ENCODE peak calls at places on chromosomes 6 and 20, in nine cellular contexts. P, S, T, I, B, Y, C, F and L are unnamed samples.

GRCh38 chr6:33432546-33432945 is 12.7 kb downstream of the SYNGAP1 start:
- DNase-seq in C (no peak), F (no peak), B (peak), S (no peak), T (peak), Y (no peak), P (no peak), I (no peak), L (no peak)

GRCh38 chr6:164870175-164870574 is 439.2 kb downstream of the C6orf118 start:
- DNase-seq in I (no peak), Y (no peak), C (no peak), T (no peak), P (no peak), F (no peak), S (no peak), B (no peak), L (no peak)

GRCh38 chr6:16391451-16391912 is 153.1 kb downstream of the GMPR start:
- DNase-seq in I (no peak), T (no peak), S (peak), F (no peak), C (no peak), Y (no peak), B (no peak), P (peak), L (no peak)

GRCh38 chr6:106119991-106120390 is 33.9 kb downstream of the PRDM1 start:
- DNase-seq in Y (no peak), P (no peak), B (no peak), F (no peak), C (no peak), T (no peak), I (no peak), S (no peak), L (no peak)

GRCh38 chr6:39568896-39569295 is 156.3 kb downstream of the KIF6 start:
- DNase-seq in Y (no peak), P (peak), F (no peak), I (no peak), C (no peak), S (peak), T (no peak), B (no peak), L (peak)

GRCh38 chr20:50540620-50541605 is 30.7 kb downstream of the PTPN1 start:
- DNase-seq in P (peak), C (peak), F (no peak), B (no peak), I (no peak), S (peak), Y (no peak), T (no peak), L (peak)

GRCh38 chr20:40442181-40442963 is 246.7 kb downstream of the MAFB start:
- DNase-seq in F (no peak), Y (no peak), T (peak), C (no peak), I (no peak), P (no peak), S (peak), B (peak), L (no peak)

GRCh38 chr6:31332637-31333602 is 24.1 kb downstream of the HLA-B start:
- DNase-seq in C (no peak), F (no peak), I (no peak), Y (peak), P (no peak), B (no peak), T (no peak), S (no peak), L (no peak)

GRCh38 chr20:17747431-17747846 is 47.7 kb downstream of the BANF2 start:
- DNase-seq in T (no peak), F (no peak), C (no peak), S (peak), B (no peak), Y (no peak), P (peak), I (no peak), L (peak)

GRCh38 chr6:166997768-166998255 is 1.4 kb upstream of the CEP43 start:
- DNase-seq in I (peak), C (peak), P (peak), Y (peak), B (peak), S (peak), F (no peak), T (peak), L (peak)

GRCh38 chr20:56579261-56579660 is 46.2 kb downstream of the FAM209B start:
- DNase-seq in S (no peak), I (no peak), Y (no peak), C (no peak), P (no peak), B (no peak), F (no peak), T (no peak), L (no peak)

GRCh38 chr6:131443514-131443913 is 129.5 kb upstream of the ARG1 start:
- DNase-seq in S (no peak), C (no peak), B (no peak), F (no peak), Y (peak), T (no peak), I (no peak), P (no peak), L (no peak)

GRCh38 chr6:51792273-51793030 is 295.0 kb downstream of the PKHD1 start:
- DNase-seq in B (no peak), F (no peak), I (no peak), Y (no peak), S (no peak), P (no peak), C (no peak), T (no peak), L (no peak)

GRCh38 chr20:46959081-46959692 is 64.5 kb downstream of the EYA2 start:
- DNase-seq in Y (no peak), T (no peak), C (no peak), P (peak), B (no peak), I (no peak), F (no peak), S (peak), L (peak)

GRCh38 chr6:107560657-107561056 is 70.7 kb downstream of the SOBP start:
- DNase-seq in B (no peak), I (peak), P (peak), S (peak), Y (no peak), F (no peak), C (no peak), T (no peak), L (peak)

GRCh38 chr20:62405108-62405980 is 1.7 kb downstream of the CABLES2 start:
- DNase-seq in S (peak), I (peak), T (peak), P (peak), F (peak), C (peak), Y (no peak), B (peak), L (peak)

GRCh38 chr6:98574991-98575390 is 259.4 kb upstream of the POU3F2 start:
- DNase-seq in F (no peak), B (peak), S (no peak), Y (no peak), I (no peak), P (no peak), T (no peak), C (no peak), L (no peak)

GRCh38 chr6:148223424-148223842 is 119.2 kb upstream of the SASH1 start:
- DNase-seq in P (peak), F (no peak), C (no peak), I (no peak), B (no peak), S (peak), T (no peak), Y (no peak), L (no peak)

GRCh38 chr6:24891004-24891403 is 44.8 kb downstream of the RIPOR2 start:
- DNase-seq in P (no peak), F (no peak), S (no peak), B (no peak), I (no peak), Y (no peak), T (no peak), C (no peak), L (no peak)

GRCh38 chr6:111484655-111484974 is 1.6 kb upstream of the REV3L start:
- DNase-seq in I (no peak), T (peak), C (no peak), Y (peak), S (peak), P (peak), B (no peak), F (no peak), L (no peak)

GRCh38 chr6:24581084-24581669 is 64.8 kb downstream of the KIAA0319 start:
- DNase-seq in B (peak), P (peak), Y (peak), S (peak), F (peak), T (peak), I (peak), C (peak), L (peak)

GRCh38 chr6:90319044-90319443 is 22.4 kb upstream of the BACH2 start:
- DNase-seq in P (peak), Y (no peak), T (no peak), B (no peak), C (no peak), S (peak), F (no peak), I (no peak), L (no peak)

GRCh38 chr20:13422637-13423036 is 201.6 kb downstream of the ISM1 start:
- DNase-seq in B (no peak), C (no peak), Y (no peak), F (no peak), S (no peak), I (no peak), T (no peak), P (peak), L (no peak)

GRCh38 chr6:126300735-126301134 is 39.2 kb upstream of the CENPW start:
- DNase-seq in P (no peak), C (no peak), I (no peak), S (no peak), F (no peak), Y (no peak), T (no peak), B (no peak), L (no peak)

GRCh38 chr6:121442591-121442990 is 7.1 kb downstream of the GJA1 start:
- DNase-seq in Y (no peak), I (no peak), S (no peak), C (no peak), T (no peak), P (no peak), F (no peak), B (no peak), L (no peak)

GRCh38 chr6:4259391-4259790 is 124.0 kb upstream of the ECI2 start:
- DNase-seq in S (no peak), C (no peak), I (no peak), P (no peak), B (no peak), T (no peak), Y (no peak), F (no peak), L (no peak)

DNA sequence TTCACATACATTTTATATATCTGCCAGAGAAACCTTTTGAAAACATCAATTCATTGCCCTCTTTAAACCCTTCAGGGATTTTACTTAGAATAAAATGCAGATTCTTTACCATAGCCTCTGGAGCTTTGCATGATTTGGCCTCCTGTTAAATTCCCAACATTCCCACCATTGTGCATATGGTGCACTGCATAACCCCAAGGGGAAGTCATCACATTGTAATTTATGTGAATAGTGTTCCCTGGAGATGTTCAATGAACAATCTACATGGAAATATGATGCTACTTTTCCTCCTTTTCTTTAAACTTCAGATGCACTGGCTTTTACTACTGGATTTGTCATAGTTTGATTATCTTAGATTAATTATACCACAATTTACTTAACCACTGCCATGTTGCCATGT is 94.7 kb downstream of the PHF3 start:
- DNase-seq in C (no peak), I (no peak), B (no peak), Y (no peak), P (peak), S (no peak), F (no peak), T (no peak), L (no peak)
- H3K4me3 ChIP-seq in C (no peak), I (no peak), B (no peak), Y (no peak), P (no peak), S (no peak), F (no peak), T (no peak), L (no peak)

DNA sequence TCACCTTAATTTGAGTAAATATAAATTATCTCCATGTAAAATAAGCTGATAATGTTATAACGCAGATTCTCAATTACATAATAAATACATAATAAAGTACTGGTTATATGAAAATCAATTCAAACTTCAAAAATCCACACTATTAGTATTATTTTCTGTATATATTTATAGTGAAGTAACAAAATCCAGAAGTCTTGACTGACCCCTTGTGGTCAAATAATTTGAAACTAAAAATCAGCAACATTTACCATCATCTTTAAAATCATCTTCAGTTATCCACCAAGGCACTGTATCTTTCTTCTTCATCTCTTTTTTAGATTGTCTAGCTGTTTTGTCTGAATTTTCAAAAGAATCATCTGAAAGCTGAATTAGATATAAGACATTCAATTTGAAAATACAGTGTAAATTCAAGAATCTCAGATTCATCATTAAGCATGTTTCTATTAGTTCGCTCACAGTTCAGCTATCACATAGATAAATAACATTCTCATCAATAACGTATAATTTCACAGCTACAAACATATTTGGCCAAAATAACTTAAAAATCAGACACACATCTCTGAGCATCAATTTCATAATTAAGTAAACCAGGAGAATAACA is 6.5 kb downstream of the CEP162 start:
- DNase-seq in Y (no peak), P (peak), T (no peak), B (peak), I (no peak), C (no peak), S (peak), F (no peak), L (peak)
- TF ChIP-seq CTCF in Y (peak), P (peak), T (peak), B (peak), I (no peak), C (no peak), S (peak), F (peak), L (no peak)

GRCh38 chr6:56693246-56693607 is 50.5 kb upstream of the DST start:
- DNase-seq in F (peak), B (no peak), P (peak), T (no peak), C (peak), Y (no peak), I (peak), S (peak), L (peak)

GRCh38 chr6:56691201-56691595 is 48.5 kb upstream of the DST start:
- DNase-seq in I (no peak), P (no peak), C (no peak), B (no peak), F (no peak), T (no peak), Y (no peak), S (no peak), L (no peak)

GRCh38 chr6:56693988-56694387 is 51.3 kb upstream of the DST start:
- DNase-seq in I (no peak), F (no peak), C (no peak), Y (no peak), P (no peak), S (no peak), T (no peak), B (no peak), L (no peak)

GRCh38 chr6:56690519-56691200 is 48.0 kb upstream of the DST start:
- DNase-seq in S (peak), B (no peak), I (no peak), F (no peak), Y (no peak), P (peak), C (no peak), T (no peak), L (peak)

GRCh38 chr6:56692586-56693245 is 50.0 kb upstream of the DST start:
- DNase-seq in C (no peak), B (no peak), Y (no peak), I (no peak), S (peak), T (no peak), P (peak), F (no peak), L (no peak)
- H3K4me3 ChIP-seq in C (no peak), B (no peak), Y (no peak), I (peak), S (peak), T (no peak), P (peak), F (peak), L (no peak)

GRCh38 chr6:56640374-56640773 is 2.3 kb downstream of the DST start:
- DNase-seq in B (no peak), S (no peak), I (no peak), F (no peak), T (no peak), P (no peak), C (no peak), Y (no peak), L (no peak)

GRCh38 chr6:56643379-56644089 is 845 bp upstream of the DST start:
- DNase-seq in F (no peak), I (no peak), P (no peak), T (no peak), S (no peak), B (no peak), Y (no peak), C (no peak), L (no peak)

GRCh38 chr6:56638760-56639159 is 3.9 kb downstream of the DST start:
- DNase-seq in F (no peak), C (no peak), P (no peak), S (no peak), B (no peak), I (no peak), T (no peak), Y (no peak), L (no peak)

GRCh38 chr6:56642366-56643261 is at the start of gene DST:
- DNase-seq in I (no peak), Y (no peak), F (no peak), T (no peak), B (no peak), P (peak), S (peak), C (no peak), L (peak)

DNA sequence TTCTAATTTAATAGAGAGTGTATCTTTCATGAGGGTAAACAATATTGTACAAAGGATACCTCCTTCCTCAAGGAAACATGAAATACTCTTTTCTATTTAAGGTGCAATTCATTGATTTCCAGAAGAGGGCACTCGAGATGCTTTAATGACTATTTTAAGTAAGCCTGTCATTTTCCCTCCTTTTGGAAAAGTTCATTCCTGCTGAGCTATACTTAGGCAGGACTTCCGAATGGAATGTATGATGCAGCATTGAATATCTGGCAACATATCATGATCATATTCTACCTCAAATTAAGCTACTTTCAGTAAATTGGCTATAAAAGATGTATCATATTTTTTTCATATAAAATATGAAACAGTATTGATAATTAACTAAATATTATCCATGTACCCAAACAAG is 5.0 kb downstream of the DST start:
- DNase-seq in B (peak), S (peak), I (no peak), C (no peak), T (no peak), F (no peak), Y (no peak), P (peak), L (peak)
- TF ChIP-seq CTCF in B (peak), S (peak), I (peak), C (peak), T (peak), F (peak), Y (peak), P (peak), L (peak)

DNA sequence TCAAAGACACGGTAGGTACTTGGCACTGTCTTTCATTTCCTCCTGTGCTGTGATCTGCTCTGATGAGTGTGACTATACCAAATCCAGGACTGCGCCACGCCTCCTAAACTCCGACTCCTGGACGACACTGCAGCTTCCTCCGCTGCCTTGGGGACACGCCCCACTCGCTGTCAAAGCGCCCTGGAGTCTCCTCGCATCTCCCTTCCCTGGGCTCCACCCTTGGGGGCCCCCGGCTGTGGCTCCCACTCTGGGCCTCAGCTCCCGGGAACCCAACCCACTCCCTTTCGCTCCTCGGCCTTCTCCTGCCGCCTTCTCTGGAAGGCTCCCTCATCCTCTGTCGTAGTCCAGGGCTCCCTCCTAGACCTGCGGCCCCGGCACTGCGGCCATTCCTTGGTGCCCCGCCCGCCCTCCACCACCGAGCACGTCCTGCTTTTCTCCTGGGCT is 61.2 kb downstream of the RSPH3 start:
- DNase-seq in T (peak), Y (no peak), C (no peak), P (no peak), F (no peak), S (no peak), B (no peak), I (no peak), L (no peak)
- H3K4me3 ChIP-seq in T (no peak), Y (no peak), C (no peak), P (no peak), F (no peak), S (no peak), B (no peak), I (peak), L (no peak)

DNA sequence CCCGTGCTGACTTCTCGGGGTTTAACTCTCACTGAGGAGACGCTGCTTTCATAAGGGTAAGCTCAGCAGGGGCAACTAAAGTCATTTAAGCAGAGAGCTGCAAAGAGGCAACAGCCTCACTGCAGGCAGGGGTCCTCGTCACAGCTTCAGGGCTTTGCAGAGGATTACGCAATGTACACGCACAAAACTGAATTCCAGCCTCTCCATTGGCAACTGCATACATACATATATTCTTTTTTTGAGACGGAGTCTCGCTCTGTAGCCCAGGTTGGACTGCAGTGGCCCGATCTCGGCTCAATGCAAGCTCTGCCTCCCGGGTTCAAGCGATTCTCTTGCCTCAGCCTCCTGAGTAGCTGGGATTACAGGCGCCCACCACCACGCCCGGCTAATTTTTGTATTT is 2.4 kb downstream of the GMEB2 start:
- DNase-seq in Y (peak), F (no peak), C (no peak), I (no peak), T (peak), P (peak), S (peak), B (no peak), L (no peak)
- TF ChIP-seq CTCF in Y (peak), F (no peak), C (no peak), I (no peak), T (no peak), P (peak), S (peak), B (no peak), L (peak)

GRCh38 chr6:116513224-116513875 is 1.9 kb downstream of the CALHM5 start:
- DNase-seq in F (no peak), T (no peak), B (no peak), S (no peak), Y (no peak), C (no peak), I (no peak), P (no peak), L (no peak)

GRCh38 chr6:116511424-116512131 is at the start of gene CALHM5:
- DNase-seq in Y (no peak), T (peak), B (no peak), I (peak), S (peak), F (peak), P (peak), C (peak), L (peak)

GRCh38 chr6:116514103-116514502 is 2.7 kb downstream of the CALHM5 start:
- DNase-seq in B (no peak), S (no peak), I (no peak), P (no peak), C (no peak), Y (no peak), T (no peak), F (no peak), L (no peak)

GRCh38 chr6:116512155-116512559 is 718 bp downstream of the CALHM5 start:
- DNase-seq in S (no peak), F (no peak), B (no peak), C (no peak), P (no peak), I (no peak), T (no peak), Y (no peak), L (no peak)

GRCh38 chr6:116512709-116513108 is 1.3 kb downstream of the CALHM5 start:
- DNase-seq in T (no peak), Y (no peak), C (no peak), F (no peak), P (no peak), I (no peak), B (no peak), S (no peak), L (no peak)
- H3K4me3 ChIP-seq in T (peak), Y (no peak), C (no peak), F (peak), P (peak), I (peak), B (peak), S (peak), L (peak)

GRCh38 chr6:130037207-130037811 is 18.9 kb downstream of the L3MBTL3 start:
- DNase-seq in C (no peak), Y (no peak), B (peak), F (no peak), S (peak), T (no peak), P (no peak), I (no peak), L (no peak)
- TF ChIP-seq CTCF in C (no peak), Y (peak), B (peak), F (no peak), S (peak), T (peak), P (peak), I (no peak), L (peak)